ENCODE peak calls at places on chromosomes 5 and 9, in eight cellular contexts. One of them, this sample, is unnamed.

GRCh38 chr5:178472138-178472537 is 118.1 kb downstream of the COL23A1 start:
- DNase-seq in epithelial cell of proximal tubule: no peak
- DNase-seq in HFF-Myc: no peak
- DNase-seq in choroid plexus epithelial cell: no peak
- DNase-seq in fibroblast of pulmonary artery: no peak
- DNase-seq in testis: no peak
- DNase-seq in mucosa of descending colon: no peak
- DNase-seq in prostate gland: no peak
- DNase-seq in this sample: no peak

GRCh38 chr9:131394464-131395026 is 659 bp downstream of the PRRC2B start:
- DNase-seq in epithelial cell of proximal tubule: no peak
- DNase-seq in HFF-Myc: no peak
- DNase-seq in choroid plexus epithelial cell: peak
- DNase-seq in fibroblast of pulmonary artery: peak
- DNase-seq in testis: peak
- DNase-seq in mucosa of descending colon: peak
- DNase-seq in prostate gland: no peak
- DNase-seq in this sample: no peak

GRCh38 chr5:14735944-14736343 is 71.4 kb downstream of the OTULIN start:
- DNase-seq in epithelial cell of proximal tubule: no peak
- DNase-seq in HFF-Myc: no peak
- DNase-seq in choroid plexus epithelial cell: no peak
- DNase-seq in fibroblast of pulmonary artery: no peak
- DNase-seq in testis: no peak
- DNase-seq in mucosa of descending colon: no peak
- DNase-seq in prostate gland: no peak
- DNase-seq in this sample: no peak

GRCh38 chr5:141849371-141850182 is 28.6 kb downstream of the PCDH1 start:
- DNase-seq in epithelial cell of proximal tubule: no peak
- DNase-seq in HFF-Myc: no peak
- DNase-seq in choroid plexus epithelial cell: peak
- DNase-seq in fibroblast of pulmonary artery: peak
- DNase-seq in testis: peak
- DNase-seq in mucosa of descending colon: peak
- DNase-seq in prostate gland: peak
- DNase-seq in this sample: peak

GRCh38 chr5:95799181-95799835 is 23.2 kb downstream of the GLRX start:
- DNase-seq in epithelial cell of proximal tubule: no peak
- DNase-seq in HFF-Myc: no peak
- DNase-seq in choroid plexus epithelial cell: no peak
- DNase-seq in fibroblast of pulmonary artery: no peak
- DNase-seq in testis: no peak
- DNase-seq in mucosa of descending colon: no peak
- DNase-seq in prostate gland: no peak
- DNase-seq in this sample: no peak

GRCh38 chr5:53373420-53374188 is 106.8 kb upstream of the FST start:
- DNase-seq in epithelial cell of proximal tubule: no peak
- DNase-seq in HFF-Myc: no peak
- DNase-seq in choroid plexus epithelial cell: no peak
- DNase-seq in fibroblast of pulmonary artery: peak
- DNase-seq in testis: no peak
- DNase-seq in mucosa of descending colon: no peak
- DNase-seq in prostate gland: no peak
- DNase-seq in this sample: no peak

GRCh38 chr5:141516648-141517025 is 27.8 kb downstream of the PCDHGC5 start:
- DNase-seq in epithelial cell of proximal tubule: no peak
- DNase-seq in HFF-Myc: no peak
- DNase-seq in choroid plexus epithelial cell: no peak
- DNase-seq in fibroblast of pulmonary artery: no peak
- DNase-seq in testis: no peak
- DNase-seq in mucosa of descending colon: no peak
- DNase-seq in prostate gland: no peak
- DNase-seq in this sample: no peak

GRCh38 chr5:163260471-163260870 is 176.9 kb upstream of the CCNG1 start:
- DNase-seq in epithelial cell of proximal tubule: no peak
- DNase-seq in HFF-Myc: no peak
- DNase-seq in choroid plexus epithelial cell: no peak
- DNase-seq in fibroblast of pulmonary artery: no peak
- DNase-seq in testis: no peak
- DNase-seq in mucosa of descending colon: no peak
- DNase-seq in prostate gland: no peak
- DNase-seq in this sample: no peak

GRCh38 chr9:107705521-107705920 is 216.0 kb upstream of the KLF4 start:
- DNase-seq in epithelial cell of proximal tubule: no peak
- DNase-seq in HFF-Myc: no peak
- DNase-seq in choroid plexus epithelial cell: peak
- DNase-seq in fibroblast of pulmonary artery: no peak
- DNase-seq in testis: no peak
- DNase-seq in mucosa of descending colon: no peak
- DNase-seq in prostate gland: no peak
- DNase-seq in this sample: no peak

GRCh38 chr5:96250782-96251181 is 182.3 kb downstream of the PCSK1 start:
- DNase-seq in epithelial cell of proximal tubule: no peak
- DNase-seq in HFF-Myc: no peak
- DNase-seq in choroid plexus epithelial cell: no peak
- DNase-seq in fibroblast of pulmonary artery: no peak
- DNase-seq in testis: no peak
- DNase-seq in mucosa of descending colon: no peak
- DNase-seq in prostate gland: no peak
- DNase-seq in this sample: no peak

GRCh38 chr5:105872569-105873270 is 1798.0 kb downstream of the EFNA5 start:
- DNase-seq in epithelial cell of proximal tubule: no peak
- DNase-seq in HFF-Myc: no peak
- DNase-seq in choroid plexus epithelial cell: no peak
- DNase-seq in fibroblast of pulmonary artery: peak
- DNase-seq in testis: no peak
- DNase-seq in mucosa of descending colon: peak
- DNase-seq in prostate gland: no peak
- DNase-seq in this sample: no peak

GRCh38 chr9:23717505-23717904 is 108.5 kb downstream of the ELAVL2 start:
- DNase-seq in epithelial cell of proximal tubule: no peak
- DNase-seq in HFF-Myc: no peak
- DNase-seq in choroid plexus epithelial cell: no peak
- DNase-seq in fibroblast of pulmonary artery: no peak
- DNase-seq in testis: no peak
- DNase-seq in mucosa of descending colon: no peak
- DNase-seq in prostate gland: no peak
- DNase-seq in this sample: no peak

GRCh38 chr9:112945620-112946208 is 55.0 kb upstream of the SLC46A2 start:
- DNase-seq in epithelial cell of proximal tubule: no peak
- DNase-seq in HFF-Myc: no peak
- DNase-seq in choroid plexus epithelial cell: no peak
- DNase-seq in fibroblast of pulmonary artery: no peak
- DNase-seq in testis: no peak
- DNase-seq in mucosa of descending colon: peak
- DNase-seq in prostate gland: no peak
- DNase-seq in this sample: no peak

GRCh38 chr9:35635730-35636129 is 15.0 kb downstream of the SIT1 start:
- DNase-seq in epithelial cell of proximal tubule: no peak
- DNase-seq in HFF-Myc: no peak
- DNase-seq in choroid plexus epithelial cell: no peak
- DNase-seq in fibroblast of pulmonary artery: no peak
- DNase-seq in testis: no peak
- DNase-seq in mucosa of descending colon: no peak
- DNase-seq in prostate gland: no peak
- DNase-seq in this sample: no peak

DNA sequence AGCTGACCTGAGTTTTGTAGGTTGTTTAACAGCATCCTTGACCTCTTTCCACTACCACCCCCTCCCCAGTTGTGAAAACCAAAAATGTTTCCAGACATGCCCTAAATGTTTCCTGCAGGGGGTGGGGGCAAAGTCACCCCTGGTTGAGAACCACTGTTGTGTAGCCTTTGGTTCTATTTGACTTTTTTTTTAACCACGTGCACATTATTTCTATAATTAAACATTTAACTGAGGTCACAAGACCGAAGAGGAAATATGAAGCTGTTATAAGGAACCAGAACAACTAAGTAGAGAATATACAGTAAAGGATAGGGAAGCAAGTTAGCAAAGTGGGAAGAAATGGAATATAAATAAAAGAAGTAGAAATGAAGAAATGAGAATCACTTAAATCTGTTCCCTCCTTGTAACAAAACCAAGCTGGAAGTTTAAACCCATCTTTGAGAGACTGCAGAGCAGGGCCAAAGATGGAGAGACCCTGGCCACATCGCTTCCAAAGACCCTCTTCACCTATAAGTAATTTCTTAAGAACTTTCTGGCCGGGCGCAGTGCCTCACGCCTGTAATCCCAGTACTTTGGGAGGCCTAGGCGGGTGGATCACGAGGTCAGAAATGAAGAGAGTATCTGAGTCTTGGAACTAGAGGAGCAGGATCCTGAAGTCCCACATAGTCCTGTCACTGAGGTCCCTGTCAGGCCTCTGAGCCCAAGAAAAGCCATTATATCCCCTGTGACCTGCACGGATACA is 14.4 kb downstream of the SIT1 start:
- DNase-seq in epithelial cell of proximal tubule: no peak
- DNase-seq in HFF-Myc: no peak
- DNase-seq in choroid plexus epithelial cell: no peak
- DNase-seq in fibroblast of pulmonary artery: no peak
- DNase-seq in testis: no peak
- DNase-seq in mucosa of descending colon: no peak
- DNase-seq in prostate gland: no peak
- DNase-seq in this sample: no peak
- H3K4me3 ChIP-seq in epithelial cell of proximal tubule: no peak
- H3K4me3 ChIP-seq in HFF-Myc: no peak
- H3K4me3 ChIP-seq in choroid plexus epithelial cell: no peak
- H3K4me3 ChIP-seq in fibroblast of pulmonary artery: no peak
- H3K4me3 ChIP-seq in testis: no peak
- H3K4me3 ChIP-seq in mucosa of descending colon: no peak
- H3K4me3 ChIP-seq in prostate gland: no peak
- H3K4me3 ChIP-seq in this sample: no peak

DNA sequence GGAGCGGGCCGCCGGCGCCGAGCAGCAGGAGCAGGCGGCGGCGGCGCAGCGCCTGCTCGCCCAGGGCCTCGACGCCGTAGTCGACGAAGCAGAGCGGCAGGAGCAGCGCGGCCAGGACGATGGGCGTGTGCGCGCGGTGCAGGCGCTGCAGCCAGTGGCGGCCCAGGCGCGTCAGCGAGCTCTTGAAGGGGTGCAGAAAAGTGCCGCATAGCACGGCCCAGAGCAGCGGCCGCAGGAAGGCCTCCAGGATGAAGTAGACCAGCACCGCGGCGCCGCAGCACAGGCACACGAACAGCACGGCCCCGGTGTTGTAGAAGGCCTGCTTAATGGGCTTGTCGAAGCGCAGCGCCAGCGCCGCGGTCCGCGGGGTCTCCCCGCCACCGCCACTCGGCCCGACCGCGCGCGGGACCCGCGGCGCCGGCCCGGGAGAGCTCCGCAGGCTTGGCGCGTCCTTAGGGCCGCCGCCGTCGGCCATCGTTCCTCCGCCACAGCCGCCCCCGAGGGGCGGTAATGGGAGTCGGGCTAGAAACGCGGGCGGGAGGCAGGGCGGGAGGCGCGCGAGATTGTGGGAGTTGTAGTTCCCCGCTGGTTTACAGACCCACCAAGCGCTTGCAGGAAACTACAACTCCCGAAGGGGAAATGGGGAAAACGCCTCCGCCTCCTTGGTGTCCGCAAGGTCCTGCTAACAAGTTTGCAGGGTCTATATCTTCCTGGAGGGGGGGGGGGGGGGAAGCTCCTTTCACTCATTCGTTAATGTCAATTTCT is at the start of gene TMEM245:
- DNase-seq in epithelial cell of proximal tubule: peak
- DNase-seq in HFF-Myc: peak
- DNase-seq in choroid plexus epithelial cell: peak
- DNase-seq in fibroblast of pulmonary artery: peak
- DNase-seq in testis: peak
- DNase-seq in mucosa of descending colon: peak
- DNase-seq in prostate gland: peak
- DNase-seq in this sample: peak
- TF ChIP-seq CTCF in epithelial cell of proximal tubule: no peak
- TF ChIP-seq CTCF in HFF-Myc: no peak
- TF ChIP-seq CTCF in choroid plexus epithelial cell: no peak
- TF ChIP-seq CTCF in fibroblast of pulmonary artery: no peak
- TF ChIP-seq CTCF in testis: no peak
- TF ChIP-seq CTCF in mucosa of descending colon: no peak
- TF ChIP-seq CTCF in prostate gland: no peak
- TF ChIP-seq CTCF in this sample: no peak

GRCh38 chr9:127395491-127396252 is 1.3 kb upstream of the SLC2A8 start:
- DNase-seq in epithelial cell of proximal tubule: no peak
- DNase-seq in HFF-Myc: no peak
- DNase-seq in choroid plexus epithelial cell: no peak
- DNase-seq in fibroblast of pulmonary artery: no peak
- DNase-seq in testis: no peak
- DNase-seq in mucosa of descending colon: no peak
- DNase-seq in prostate gland: no peak
- DNase-seq in this sample: no peak
- H3K4me3 ChIP-seq in epithelial cell of proximal tubule: peak
- H3K4me3 ChIP-seq in HFF-Myc: no peak
- H3K4me3 ChIP-seq in choroid plexus epithelial cell: no peak
- H3K4me3 ChIP-seq in fibroblast of pulmonary artery: no peak
- H3K4me3 ChIP-seq in testis: no peak
- H3K4me3 ChIP-seq in mucosa of descending colon: no peak
- H3K4me3 ChIP-seq in prostate gland: peak
- H3K4me3 ChIP-seq in this sample: peak

DNA sequence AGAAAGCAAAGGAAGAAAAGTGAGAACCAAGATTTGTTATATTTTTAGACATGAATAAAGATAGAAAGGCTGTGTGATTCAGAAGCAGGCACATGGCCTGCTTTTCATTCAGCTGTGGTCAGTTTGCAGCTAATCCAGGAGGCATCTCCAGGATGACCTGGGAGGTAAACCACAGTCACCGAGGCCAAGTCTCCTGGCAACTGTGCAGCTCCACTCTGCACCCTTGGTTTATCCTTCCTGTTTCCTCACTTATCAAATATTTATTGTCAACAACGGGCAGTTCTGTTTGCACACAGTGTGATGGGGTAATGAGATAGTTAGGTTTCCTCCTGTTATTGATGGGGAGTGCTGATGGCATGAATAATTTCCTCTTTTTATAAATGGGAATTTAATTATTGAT is 243.0 kb downstream of the PSAT1 start:
- DNase-seq in epithelial cell of proximal tubule: peak
- DNase-seq in HFF-Myc: peak
- DNase-seq in choroid plexus epithelial cell: peak
- DNase-seq in fibroblast of pulmonary artery: peak
- DNase-seq in testis: no peak
- DNase-seq in mucosa of descending colon: no peak
- DNase-seq in prostate gland: peak
- DNase-seq in this sample: peak
- TF ChIP-seq CTCF in epithelial cell of proximal tubule: no peak
- TF ChIP-seq CTCF in HFF-Myc: no peak
- TF ChIP-seq CTCF in choroid plexus epithelial cell: no peak
- TF ChIP-seq CTCF in fibroblast of pulmonary artery: no peak
- TF ChIP-seq CTCF in testis: no peak
- TF ChIP-seq CTCF in mucosa of descending colon: no peak
- TF ChIP-seq CTCF in prostate gland: no peak
- TF ChIP-seq CTCF in this sample: no peak

This sample was measured in retinal pigment epithelial cell.